ENCODE peak calls at places on chromosome 21, in five cellular contexts. E is aorta; B is small intestine; I is CD8-positive, alpha-beta T cell; W is fibroblast of lung. H is an unnamed sample.

GRCh38 chr21:16241500-16241963 is 511.8 kb downstream of the USP25 start:
- DNase-seq in E (no peak), I (no peak), W (no peak), B (no peak), H (no peak)

GRCh38 chr21:37792046-37792445 is 124.2 kb downstream of the KCNJ6 start:
- DNase-seq in B (no peak), E (no peak), W (peak; percentile 74), I (no peak), H (no peak)

GRCh38 chr21:22898061-22898460 is 1899.9 kb downstream of the NCAM2 start:
- DNase-seq in E (no peak), I (no peak), W (no peak), B (no peak), H (no peak)

GRCh38 chr21:32867587-32867986 is 96.0 kb upstream of the PAXBP1 start:
- DNase-seq in E (no peak), W (no peak), I (no peak), B (no peak), H (no peak)

GRCh38 chr21:14602418-14602987 is 56.4 kb upstream of the SAMSN1 start:
- DNase-seq in E (no peak), I (no peak), B (peak; percentile 9), W (no peak), H (no peak)

GRCh38 chr21:32356874-32357395 is 35.9 kb downstream of the URB1 start:
- DNase-seq in W (no peak), B (no peak), E (no peak), I (no peak), H (no peak)

GRCh38 chr21:35223480-35224156 is 174.5 kb upstream of the RUNX1 start:
- DNase-seq in B (no peak), W (peak; percentile 24), I (no peak), E (no peak), H (no peak)

GRCh38 chr21:25670726-25671125 is 31.7 kb downstream of the JAM2 start:
- DNase-seq in W (peak; percentile 60), E (no peak), B (no peak), I (no peak), H (no peak)

GRCh38 chr21:39258207-39258606 is 55.2 kb downstream of the BRWD1 start:
- DNase-seq in W (no peak), B (peak; percentile 50), E (no peak), I (no peak), H (no peak)

DNA sequence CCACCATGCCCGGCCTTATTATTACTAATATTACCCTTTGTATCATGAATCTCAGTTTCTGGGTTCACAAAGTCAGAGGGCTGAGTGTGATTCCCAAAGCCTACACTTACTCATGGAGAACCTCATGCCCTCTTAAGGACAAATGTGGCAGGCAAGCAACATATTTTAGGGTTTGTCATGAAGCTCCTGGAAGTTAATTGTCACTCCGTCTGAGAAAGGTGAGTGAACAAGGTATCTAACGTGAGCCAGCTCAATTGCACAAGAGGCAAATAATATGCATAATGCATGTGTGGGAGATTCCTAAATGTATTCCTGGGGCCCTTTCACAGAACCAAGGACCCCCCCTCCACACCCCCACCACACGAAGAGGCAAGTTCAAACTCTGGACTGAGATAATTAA is 10.1 kb upstream of the TIAM1 start:
- DNase-seq in I (no peak), W (no peak), B (no peak), E (no peak), H (no peak)
- H3K27ac ChIP-seq in I (peak overlapping the region; percentile 14), W (no peak overlapping the region), B (no peak overlapping the region), E (no peak overlapping the region), H (no peak overlapping the region)

GRCh38 chr21:43305811-43306311 is 121.1 kb downstream of the SIK1 start:
- DNase-seq in I (no peak), W (no peak), B (no peak), E (peak; percentile 54), H (no peak)
- H3K27ac ChIP-seq in I (no peak overlapping the region), W (no peak overlapping the region), B (no peak overlapping the region), E (no peak overlapping the region), H (no peak overlapping the region)

GRCh38 chr21:46355161-46356004 is 31.4 kb downstream of the PCNT start:
- DNase-seq in E (no peak), B (no peak), W (no peak), I (peak; percentile 63), H (no peak)

GRCh38 chr21:46357684-46358425 is 33.9 kb downstream of the PCNT start:
- DNase-seq in E (no peak), B (no peak), I (no peak), W (no peak), H (no peak)

GRCh38 chr21:46357335-46357604 is 33.3 kb downstream of the PCNT start:
- DNase-seq in B (no peak), W (no peak), I (no peak), E (no peak), H (no peak)

GRCh38 chr21:46356005-46356338 is 32.0 kb downstream of the PCNT start:
- DNase-seq in I (no peak), E (no peak), W (no peak), B (no peak), H (no peak)

GRCh38 chr21:46356494-46357334 is 32.8 kb downstream of the PCNT start:
- DNase-seq in I (no peak), E (no peak), B (no peak), W (no peak), H (no peak)
- H3K27ac ChIP-seq in I (no peak overlapping the region), E (no peak overlapping the region), B (no peak overlapping the region), W (no peak overlapping the region), H (no peak overlapping the region)

GRCh38 chr21:40335689-40336088 is 468.5 kb downstream of the PCP4 start:
- DNase-seq in W (no peak), B (no peak), E (no peak), I (no peak), H (no peak)
- H3K27ac ChIP-seq in W (no peak overlapping the region), B (no peak overlapping the region), E (no peak overlapping the region), I (no peak overlapping the region), H (no peak overlapping the region)

GRCh38 chr21:46065993-46066842 is 31.7 kb upstream of the COL6A2 start:
- DNase-seq in B (no peak), E (peak; percentile 76), I (peak; percentile 40), W (no peak), H (no peak)
- H3K27ac ChIP-seq in B (no peak overlapping the region), E (peak overlapping the region; percentile 69), I (no peak overlapping the region), W (peak overlapping the region; percentile 97), H (no peak overlapping the region)

GRCh38 chr21:41877901-41878830 is 978 bp downstream of the PRDM15 start:
- DNase-seq in W (peak; percentile 68), I (peak; percentile 58), E (no peak), B (peak; percentile 22), H (peak; percentile 45)
- H3K27ac ChIP-seq in W (peak overlapping the region; percentile 66), I (peak overlapping the region; percentile 50), E (peak overlapping the region; percentile 9), B (no peak overlapping the region), H (peak overlapping the region; percentile 33)

GRCh38 chr21:33976082-33976979 is 60.7 kb upstream of the ATP5PO start:
- DNase-seq in W (peak; percentile 99), B (no peak), I (peak; percentile 64), E (no peak), H (peak; percentile 27)

GRCh38 chr21:33975548-33976081 is 60.0 kb upstream of the ATP5PO start:
- DNase-seq in W (peak; percentile 67), E (no peak), I (peak; percentile 70), B (peak; percentile 42), H (no peak)

GRCh38 chr21:33976980-33977720 is 61.5 kb upstream of the ATP5PO start:
- DNase-seq in W (no peak), I (no peak), E (no peak), B (no peak), H (no peak)

GRCh38 chr21:33978585-33978984 is 63.0 kb upstream of the ATP5PO start:
- DNase-seq in I (no peak), E (no peak), B (no peak), W (no peak), H (no peak)

DNA sequence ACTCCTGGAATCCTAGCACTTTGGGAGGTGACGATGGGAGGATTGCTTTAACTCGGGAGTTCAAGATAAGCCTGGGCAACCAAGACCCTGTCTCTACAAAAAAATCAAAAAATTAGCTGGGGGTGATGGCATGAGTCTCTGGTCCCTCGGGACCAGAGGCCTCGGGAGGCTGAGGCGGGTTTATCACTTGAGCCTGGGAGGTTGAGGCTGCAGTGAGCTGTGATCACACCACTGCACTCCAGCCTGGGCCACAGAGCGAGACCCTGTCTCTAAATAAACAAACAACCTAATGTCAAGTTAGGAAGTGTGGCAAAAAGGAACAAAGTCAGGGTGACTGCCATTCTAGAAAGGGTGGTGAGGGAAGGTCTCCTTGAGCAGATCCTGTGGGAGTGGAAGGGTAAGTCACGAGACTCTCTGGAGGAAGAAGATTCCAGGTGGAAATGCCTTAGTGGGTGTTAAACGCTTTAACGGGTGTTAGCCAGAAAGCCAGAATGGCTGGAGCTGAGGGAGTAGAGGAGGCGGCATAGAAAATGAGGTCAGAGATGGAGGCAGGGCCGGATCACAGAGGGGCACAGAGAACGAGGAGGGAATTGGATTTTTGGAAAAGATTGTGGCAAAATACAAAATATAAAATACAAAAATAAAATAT is 62.2 kb upstream of the ATP5PO start:
- DNase-seq in W (no peak), E (no peak), I (no peak), B (no peak), H (no peak)
- H3K27ac ChIP-seq in W (peak overlapping the region; percentile 40), E (no peak overlapping the region), I (no peak overlapping the region), B (no peak overlapping the region), H (peak overlapping the region; percentile 75)

GRCh38 chr21:42657676-42658319 is 4.4 kb downstream of the PDE9A start:
- DNase-seq in W (no peak), E (no peak), I (no peak), B (no peak), H (no peak)

GRCh38 chr21:42661688-42662429 is 8.4 kb downstream of the PDE9A start:
- DNase-seq in E (no peak), I (no peak), B (no peak), W (no peak), H (no peak)

GRCh38 chr21:42659416-42660117 is 6.1 kb downstream of the PDE9A start:
- DNase-seq in B (no peak), W (no peak), E (no peak), I (no peak), H (no peak)

GRCh38 chr21:42658320-42659105 is 5.1 kb downstream of the PDE9A start:
- DNase-seq in E (no peak), B (no peak), I (no peak), W (no peak), H (no peak)

GRCh38 chr21:42660118-42660470 is 6.7 kb downstream of the PDE9A start:
- DNase-seq in E (no peak), I (no peak), W (no peak), B (no peak), H (no peak)
- H3K27ac ChIP-seq in E (no peak overlapping the region), I (no peak overlapping the region), W (no peak overlapping the region), B (no peak overlapping the region), H (no peak overlapping the region)